ENCODE peak calls at places on chromosomes 5 and 9, in eight cellular contexts. B is GM18507; V is stimulated activated CD8-positive, alpha-beta memory T cell treated with anti-CD3 and anti-CD28 coated beads, Interleukin-2, amount 100 ng/mL, for 1 hour; X is T-helper 17 cell; F is AG10803; U is anterior cingulate cortex; O is transverse colon; K is iris pigment epithelial cell. A is an unnamed sample.

GRCh38 chr9:133187561-133188005 is 21.5 kb downstream of the OBP2B start:
- DNase-seq in U (no peak), X (no peak), B (no peak), F (no peak), K (no peak), V (no peak), O (no peak), A (no peak)

GRCh38 chr5:165504716-165505115 is 1999.3 kb downstream of the MAT2B start:
- DNase-seq in F (no peak), V (no peak), U (no peak), O (no peak), B (no peak), K (no peak), X (no peak), A (no peak)

GRCh38 chr5:107936532-107936931 is 265.8 kb upstream of the EFNA5 start:
- DNase-seq in V (no peak), F (no peak), O (no peak), U (no peak), X (no peak), K (no peak), B (no peak), A (no peak)

GRCh38 chr9:91847576-91847975 is 102.5 kb downstream of the ROR2 start:
- DNase-seq in B (no peak), F (peak), V (no peak), U (no peak), X (no peak), O (no peak), K (peak), A (no peak)

GRCh38 chr9:117860849-117861248 is 156.6 kb downstream of the TLR4 start:
- DNase-seq in K (peak), O (no peak), U (no peak), B (no peak), X (no peak), F (peak), V (no peak), A (no peak)

GRCh38 chr9:92525306-92525705 is 10.5 kb downstream of the ECM2 start:
- DNase-seq in B (no peak), F (peak), V (no peak), K (peak), O (no peak), X (no peak), U (no peak), A (no peak)

GRCh38 chr5:153965102-153965645 is 73.5 kb downstream of the FAM114A2 start:
- DNase-seq in V (no peak), K (peak), O (peak), B (peak), F (peak), X (no peak), U (no peak), A (peak)

GRCh38 chr5:142506046-142506445 is 179.8 kb downstream of the FGF1 start:
- DNase-seq in B (no peak), F (no peak), X (no peak), U (no peak), V (no peak), K (peak), O (no peak), A (no peak)

GRCh38 chr5:139835656-139836055 is 40.0 kb downstream of the PSD2 start:
- DNase-seq in V (no peak), X (no peak), O (no peak), U (no peak), F (no peak), B (no peak), K (no peak), A (peak)

GRCh38 chr9:130002320-130002719 is 40.7 kb downstream of the FNBP1 start:
- DNase-seq in K (no peak), X (no peak), F (no peak), V (no peak), O (no peak), B (no peak), U (no peak), A (no peak)

GRCh38 chr5:61327761-61328753 is 4.0 kb upstream of the ZSWIM6 start:
- DNase-seq in V (no peak), F (peak), K (peak), O (no peak), X (no peak), B (no peak), U (no peak), A (no peak)

GRCh38 chr5:128498844-128499455 is 39.1 kb downstream of the FBN2 start:
- DNase-seq in F (peak), U (no peak), V (no peak), O (no peak), X (no peak), K (peak), B (no peak), A (peak)

GRCh38 chr9:18255747-18256146 is 218.2 kb upstream of the ADAMTSL1 start:
- DNase-seq in O (no peak), B (no peak), V (no peak), K (no peak), U (no peak), F (no peak), X (no peak), A (no peak)

GRCh38 chr5:176870110-176870591 is 29.0 kb downstream of the HK3 start:
- DNase-seq in V (no peak), F (peak), B (no peak), K (peak), O (peak), X (no peak), U (no peak), A (peak)

GRCh38 chr5:38757451-38758245 is 88.2 kb upstream of the OSMR start:
- DNase-seq in X (no peak), V (no peak), K (peak), F (peak), U (no peak), B (no peak), O (no peak), A (no peak)

GRCh38 chr5:116872486-116872885 is 297.9 kb upstream of the SEMA6A start:
- DNase-seq in B (no peak), O (no peak), V (no peak), K (no peak), U (no peak), F (no peak), X (no peak), A (no peak)

GRCh38 chr9:6147847-6148246 is 67.8 kb upstream of the IL33 start:
- DNase-seq in K (peak), U (no peak), X (no peak), O (no peak), F (no peak), V (no peak), B (no peak), A (no peak)

GRCh38 chr5:158466196-158466595 is 607.3 kb upstream of the CLINT1 start:
- DNase-seq in X (no peak), B (no peak), V (no peak), U (no peak), F (no peak), K (no peak), O (no peak), A (no peak)

GRCh38 chr5:109692011-109692410 is 2.3 kb downstream of the MAN2A1 start:
- DNase-seq in U (no peak), V (no peak), X (no peak), K (peak), F (peak), O (no peak), B (no peak), A (no peak)

GRCh38 chr5:135718151-135718550 is 116.3 kb upstream of the SLC25A48 start:
- DNase-seq in B (no peak), V (no peak), K (peak), O (no peak), U (no peak), F (peak), X (no peak), A (no peak)

GRCh38 chr5:150500328-150500841 is 7.5 kb upstream of the NDST1 start:
- DNase-seq in B (no peak), F (no peak), U (no peak), V (no peak), X (no peak), O (peak), K (no peak), A (no peak)

GRCh38 chr5:16744164-16744880 is 127.5 kb upstream of the RETREG1 start:
- DNase-seq in K (peak), X (no peak), O (no peak), F (no peak), U (no peak), V (no peak), B (no peak), A (no peak)

GRCh38 chr5:13930721-13931246 is 13.7 kb downstream of the DNAH5 start:
- DNase-seq in U (no peak), O (no peak), K (no peak), F (no peak), V (no peak), B (no peak), X (no peak), A (no peak)

GRCh38 chr9:68793605-68794343 is 88.7 kb downstream of the PIP5K1B start:
- DNase-seq in K (no peak), V (no peak), B (no peak), X (no peak), U (no peak), O (no peak), F (no peak), A (no peak)

GRCh38 chr9:107946364-107947137 is 457.0 kb upstream of the KLF4 start:
- DNase-seq in U (no peak), B (no peak), F (no peak), V (no peak), X (no peak), O (no peak), K (no peak), A (no peak)

GRCh38 chr5:173016621-173017046 is 33.1 kb downstream of the ATP6V0E1 start:
- DNase-seq in O (no peak), X (no peak), V (no peak), K (peak), F (peak), B (no peak), U (no peak), A (no peak)

GRCh38 chr5:17079562-17079961 is 137.9 kb upstream of the BASP1 start:
- DNase-seq in V (no peak), F (peak), O (no peak), B (no peak), X (no peak), U (no peak), K (no peak), A (no peak)

GRCh38 chr9:97573482-97574073 is 59.6 kb downstream of the TSTD2 start:
- DNase-seq in F (no peak), X (no peak), O (no peak), B (no peak), U (no peak), K (peak), V (no peak), A (no peak)

GRCh38 chr5:39465843-39466242 is 41.1 kb upstream of the DAB2 start:
- DNase-seq in U (no peak), O (no peak), F (no peak), X (no peak), B (no peak), K (no peak), V (no peak), A (no peak)

GRCh38 chr9:121321039-121321503 is 49.0 kb downstream of the STOM start:
- DNase-seq in U (no peak), X (no peak), F (no peak), B (no peak), V (no peak), K (peak), O (no peak), A (no peak)

GRCh38 chr5:178196413-178196812 is 7.9 kb upstream of the HNRNPAB start:
- DNase-seq in O (no peak), K (no peak), U (no peak), V (no peak), X (no peak), F (no peak), B (no peak), A (no peak)

GRCh38 chr9:87676976-87677775 is 48.7 kb upstream of the CTSL start:
- DNase-seq in O (no peak), X (no peak), K (peak), V (no peak), B (no peak), F (peak), U (no peak), A (peak)

GRCh38 chr5:111603446-111603827 is 91.1 kb upstream of the STARD4 start:
- DNase-seq in O (no peak), K (peak), X (no peak), B (no peak), U (no peak), F (peak), V (no peak), A (no peak)

GRCh38 chr5:19261879-19262278 is 726.1 kb downstream of the CDH18 start:
- DNase-seq in B (no peak), V (no peak), K (no peak), U (no peak), X (no peak), O (no peak), F (no peak), A (no peak)

GRCh38 chr5:43572357-43572756 is 15.5 kb upstream of the PAIP1 start:
- DNase-seq in K (peak), X (no peak), O (no peak), U (no peak), B (no peak), V (no peak), F (peak), A (no peak)

GRCh38 chr5:108749130-108749861 is 1.6 kb downstream of the FER start:
- DNase-seq in O (no peak), F (no peak), X (peak), V (no peak), U (peak), B (no peak), K (peak), A (peak)

GRCh38 chr5:82405166-82405565 is 127.0 kb upstream of the RPS23 start:
- DNase-seq in X (no peak), O (no peak), K (peak), B (no peak), V (no peak), F (peak), U (no peak), A (no peak)

GRCh38 chr5:166566725-166567124 is 1724.7 kb upstream of the WWC1 start:
- DNase-seq in O (no peak), K (no peak), U (no peak), B (no peak), X (no peak), F (no peak), V (no peak), A (no peak)

A was measured in T47D.